ENCODE peak calls at places on chromosomes 3 and 15, in six cellular contexts. U is mesendoderm, L is neuronal stem cell, Y is H9, H is H1, S is trophoblast cell. V is an unnamed sample.

GRCh38 chr3:78872195-78872594 is 895.6 kb downstream of the ROBO1 start:
- DNase-seq in U (peak; percentile 66), H (no peak), L (peak; percentile 27), Y (no peak), S (no peak), V (no peak)

GRCh38 chr15:40418126-40418525 is 12.5 kb downstream of the IVD start:
- DNase-seq in H (no peak), U (no peak), L (no peak), Y (no peak), S (no peak), V (no peak)

GRCh38 chr3:3577823-3578222 is 221.4 kb upstream of the LRRN1 start:
- DNase-seq in U (no peak), Y (no peak), S (no peak), H (no peak), L (no peak), V (no peak)

GRCh38 chr15:32928876-32929275 is 211.1 kb downstream of the GREM1 start:
- DNase-seq in L (no peak), H (no peak), S (peak; percentile 56), Y (no peak), U (peak; percentile 68), V (no peak)

GRCh38 chr15:54256190-54256589 is 277.9 kb downstream of the UNC13C start:
- DNase-seq in H (no peak), Y (no peak), U (no peak), L (no peak), S (no peak), V (no peak)

GRCh38 chr3:135531996-135532395 is 433.5 kb upstream of the PPP2R3A start:
- DNase-seq in L (no peak), Y (no peak), S (no peak), H (no peak), U (no peak), V (no peak)

GRCh38 chr3:13801361-13802214 is 78.3 kb downstream of the WNT7A start:
- DNase-seq in Y (no peak), S (no peak), L (no peak), U (no peak), H (no peak), V (no peak)

GRCh38 chr15:95712785-95713184 is 617.7 kb upstream of the NR2F2 start:
- DNase-seq in L (no peak), H (no peak), U (no peak), S (no peak), Y (no peak), V (peak; percentile 71)

GRCh38 chr3:179000144-179000543 is 71.5 kb downstream of the ZMAT3 start:
- DNase-seq in L (no peak), U (no peak), H (no peak), S (no peak), Y (no peak), V (peak; percentile 37)

GRCh38 chr3:162742159-162742717 is 1245.6 kb downstream of the OTOL1 start:
- DNase-seq in L (no peak), H (no peak), Y (no peak), S (no peak), U (no peak), V (no peak)

GRCh38 chr3:11995061-11995460 is 9.1 kb upstream of the SYN2 start:
- DNase-seq in H (peak; percentile 57), Y (peak; percentile 74), S (no peak), L (no peak), U (peak; percentile 51), V (no peak)

GRCh38 chr15:93035953-93036810 is 52.8 kb downstream of the RGMA start:
- DNase-seq in U (peak; percentile 55), H (peak; percentile 67), L (no peak), S (no peak), Y (peak; percentile 26), V (peak; percentile 30)

GRCh38 chr3:142215111-142215510 is 10.3 kb downstream of the GK5 start:
- DNase-seq in S (no peak), Y (no peak), H (no peak), L (no peak), U (no peak), V (peak; percentile 23)

GRCh38 chr15:68698708-68699107 is 119.9 kb downstream of the CORO2B start:
- DNase-seq in L (no peak), Y (no peak), S (no peak), U (no peak), H (no peak), V (no peak)

GRCh38 chr3:56682458-56683121 is 475 bp downstream of the TASOR start:
- DNase-seq in U (peak; percentile 93), S (peak; percentile 58), L (peak; percentile 72), H (peak; percentile 83), Y (peak; percentile 64), V (peak; percentile 70)

GRCh38 chr3:56681963-56682457 is 1.1 kb downstream of the TASOR start:
- DNase-seq in S (no peak), L (no peak), H (no peak), U (no peak), Y (peak; percentile 81), V (no peak)

GRCh38 chr3:56680054-56680453 is 3.0 kb downstream of the TASOR start:
- DNase-seq in H (no peak), Y (no peak), L (no peak), S (no peak), U (no peak), V (no peak)

GRCh38 chr3:56684029-56684428 is 964 bp upstream of the TASOR start:
- DNase-seq in L (no peak), Y (no peak), S (no peak), U (no peak), H (no peak), V (no peak)

GRCh38 chr3:56683122-56683817 is at the start of gene TASOR:
- DNase-seq in H (peak; percentile 90), S (peak; percentile 60), U (peak; percentile 81), Y (peak; percentile 77), L (peak; percentile 51), V (peak; percentile 60)
- H3K18ac ChIP-seq in H (peak within 1 kb of the TSS; percentile 93), S (peak within 1 kb of the TSS; percentile 100), U (peak within 1 kb of the TSS; percentile 98), Y (peak within 1 kb of the TSS; percentile 98), L (peak within 1 kb of the TSS; percentile 100), V (peak within 1 kb of the TSS; percentile 95)

GRCh38 chr15:99312794-99313193 is 61.5 kb downstream of the LRRC28 start:
- DNase-seq in Y (no peak), H (no peak), L (no peak), U (no peak), S (no peak), V (no peak)
- H3K18ac ChIP-seq in Y (no peak overlapping the region), H (no peak overlapping the region), L (no peak overlapping the region), U (no peak overlapping the region), S (no peak overlapping the region), V (no peak overlapping the region)

DNA sequence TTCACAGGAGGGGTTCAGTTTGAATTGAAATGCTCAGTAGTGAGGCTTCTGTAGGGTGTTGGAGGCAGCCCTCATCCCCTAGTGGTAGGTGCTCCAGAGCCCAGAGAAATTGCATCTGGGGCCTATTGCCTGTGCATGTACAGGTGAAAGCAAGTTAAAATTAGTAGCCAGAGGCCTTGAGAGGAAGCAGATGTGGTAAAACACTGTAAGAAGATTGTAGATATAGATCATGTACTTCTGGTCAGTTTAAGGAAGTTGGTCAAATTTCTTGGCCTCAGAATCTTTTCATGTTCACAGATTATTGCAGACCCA is 34.6 kb downstream of the IGSF10 start:
- DNase-seq in U (peak; percentile 21), H (no peak), L (no peak), S (no peak), Y (no peak), V (no peak)
- H3K18ac ChIP-seq in U (peak overlapping the region; percentile 77), H (no peak overlapping the region), L (no peak overlapping the region), S (no peak overlapping the region), Y (no peak overlapping the region), V (no peak overlapping the region)

GRCh38 chr15:43824302-43825246 is at the start of gene MFAP1:
- DNase-seq in S (peak; percentile 99), H (peak; percentile 83), U (peak; percentile 98), L (peak; percentile 72), Y (peak; percentile 93), V (peak; percentile 99)
- H3K18ac ChIP-seq in S (peak within 1 kb of the TSS; percentile 48), H (peak within 1 kb of the TSS; percentile 73), U (peak within 1 kb of the TSS; percentile 65), L (peak within 1 kb of the TSS; percentile 94), Y (peak within 1 kb of the TSS; percentile 69), V (peak within 1 kb of the TSS; percentile 76)

GRCh38 chr15:75348034-75348562 is 1.3 kb downstream of the NEIL1 start:
- DNase-seq in L (no peak), U (no peak), S (no peak), Y (no peak), H (peak; percentile 64), V (no peak)

GRCh38 chr15:75349851-75350588 is 3.2 kb downstream of the NEIL1 start:
- DNase-seq in U (no peak), H (no peak), Y (peak; percentile 20), S (no peak), L (no peak), V (no peak)

GRCh38 chr15:75347222-75348033 is 589 bp downstream of the NEIL1 start:
- DNase-seq in H (peak; percentile 87), S (no peak), Y (peak; percentile 65), U (peak; percentile 36), L (no peak), V (no peak)

GRCh38 chr15:75346796-75347221 is at the start of gene NEIL1:
- DNase-seq in L (no peak), H (no peak), U (peak; percentile 39), Y (peak; percentile 55), S (peak; percentile 88), V (no peak)

DNA sequence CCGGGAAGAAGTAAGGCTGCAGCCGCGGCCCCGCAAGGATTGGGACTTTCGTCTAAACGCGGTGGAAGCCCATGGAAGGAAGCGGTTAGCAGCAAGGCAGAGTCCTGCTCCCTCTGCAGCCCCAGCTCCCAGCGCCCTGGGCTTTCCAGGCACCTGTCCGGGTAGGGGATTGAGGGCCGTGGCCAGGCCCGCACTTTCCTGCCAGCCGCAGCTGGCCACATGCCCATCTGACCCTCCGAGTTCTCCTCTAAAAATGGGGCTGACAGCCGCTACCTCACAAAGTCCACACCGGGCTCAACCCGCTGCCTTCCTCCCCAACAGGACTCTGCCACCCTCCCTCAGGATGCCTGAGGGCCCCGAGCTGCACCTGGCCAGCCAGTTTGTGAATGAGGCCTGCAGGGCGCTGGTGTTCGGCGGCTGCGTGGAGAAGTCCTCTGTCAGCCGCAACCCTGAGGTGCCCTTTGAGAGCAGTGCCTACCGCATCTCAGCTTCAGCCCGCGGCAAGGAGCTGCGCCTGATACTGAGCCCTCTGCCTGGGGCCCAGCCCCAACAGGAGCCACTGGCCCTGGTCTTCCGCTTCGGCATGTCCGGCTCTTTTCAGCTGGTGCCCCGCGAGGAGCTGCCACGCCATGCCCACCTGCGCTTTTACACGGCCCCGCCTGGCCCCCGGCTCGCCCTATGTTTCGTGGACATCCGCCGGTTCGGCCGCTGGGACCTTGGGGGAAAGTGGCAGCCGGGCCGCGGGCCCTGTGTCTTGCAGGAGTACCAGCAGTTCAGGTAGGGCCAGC is 1.9 kb downstream of the NEIL1 start:
- DNase-seq in U (peak; percentile 30), Y (peak; percentile 48), S (peak; percentile 7), H (peak; percentile 66), L (no peak), V (no peak)
- H3K18ac ChIP-seq in U (no peak overlapping the region), Y (no peak overlapping the region), S (no peak overlapping the region), H (peak overlapping the region; percentile 60), L (peak overlapping the region; percentile 97), V (no peak overlapping the region)